ENCODE peak calls at places on chromosomes 11 and 22, in six cellular contexts. X is CD4-positive, alpha-beta T cell; Z is astrocyte of the spinal cord; T is lung; F is HL-60; I is GM12865. W is an unnamed sample.
A peak's percentile ranks its signal among the peaks of the same experiment; 100 is the strongest.

GRCh38 chr22:47563406-47564157 is 801.1 kb downstream of the TBC1D22A start:
- DNase-seq in X (no peak), Z (no peak), T (no peak), F (no peak), I (no peak), W (no peak)

GRCh38 chr11:2768471-2769408 is 68.9 kb upstream of the KCNQ1OT1 start:
- DNase-seq in X (no peak), Z (peak; percentile 72), T (peak; percentile 17), F (no peak), I (no peak), W (no peak)

GRCh38 chr11:117942255-117942654 is 13.1 kb upstream of the TMPRSS13 start:
- DNase-seq in X (no peak), Z (no peak), T (peak; percentile 3), F (no peak), I (no peak), W (no peak)

GRCh38 chr11:96000064-96000463 is 76.2 kb upstream of the MTMR2 start:
- DNase-seq in X (no peak), Z (no peak), T (no peak), F (no peak), I (no peak), W (no peak)

GRCh38 chr11:113626736-113627135 is 79.4 kb downstream of the TMPRSS5 start:
- DNase-seq in X (no peak), Z (no peak), T (no peak), F (no peak), I (no peak), W (no peak)

GRCh38 chr11:119193626-119194025 is 8.4 kb downstream of the NHERF4 start:
- DNase-seq in X (no peak), Z (no peak), T (no peak), F (no peak), I (no peak), W (no peak)

GRCh38 chr11:65713212-65713969 is 1.3 kb downstream of the KAT5 start:
- DNase-seq in X (no peak), Z (no peak), T (no peak), F (no peak), I (no peak), W (no peak)

GRCh38 chr11:128948583-128948982 is 5.9 kb upstream of the TP53AIP1 start:
- DNase-seq in X (no peak), Z (no peak), T (no peak), F (no peak), I (no peak), W (no peak)

GRCh38 chr22:42313204-42313603 is 42.8 kb upstream of the TCF20 start:
- DNase-seq in X (no peak), Z (no peak), T (no peak), F (no peak), I (no peak), W (no peak)

GRCh38 chr11:69541501-69542313 is 60.2 kb downstream of the LINC01488 start:
- DNase-seq in X (no peak), Z (no peak), T (peak; percentile 70), F (no peak), I (no peak), W (no peak)

GRCh38 chr11:13008625-13009475 is at the start of gene RASSF10:
- DNase-seq in X (no peak), Z (peak; percentile 37), T (peak; percentile 90), F (no peak), I (no peak), W (peak; percentile 80)

GRCh38 chr11:13009476-13009920 is 382 bp downstream of the RASSF10 start:
- DNase-seq in X (no peak), Z (peak; percentile 25), T (no peak), F (no peak), I (no peak), W (no peak)

GRCh38 chr11:13010737-13011342 is 1.7 kb downstream of the RASSF10 start:
- DNase-seq in X (no peak), Z (no peak), T (peak; percentile 34), F (no peak), I (no peak), W (peak; percentile 16)

GRCh38 chr11:13011366-13012036 is 2.4 kb downstream of the RASSF10 start:
- DNase-seq in X (no peak), Z (no peak), T (no peak), F (no peak), I (no peak), W (no peak)

DNA sequence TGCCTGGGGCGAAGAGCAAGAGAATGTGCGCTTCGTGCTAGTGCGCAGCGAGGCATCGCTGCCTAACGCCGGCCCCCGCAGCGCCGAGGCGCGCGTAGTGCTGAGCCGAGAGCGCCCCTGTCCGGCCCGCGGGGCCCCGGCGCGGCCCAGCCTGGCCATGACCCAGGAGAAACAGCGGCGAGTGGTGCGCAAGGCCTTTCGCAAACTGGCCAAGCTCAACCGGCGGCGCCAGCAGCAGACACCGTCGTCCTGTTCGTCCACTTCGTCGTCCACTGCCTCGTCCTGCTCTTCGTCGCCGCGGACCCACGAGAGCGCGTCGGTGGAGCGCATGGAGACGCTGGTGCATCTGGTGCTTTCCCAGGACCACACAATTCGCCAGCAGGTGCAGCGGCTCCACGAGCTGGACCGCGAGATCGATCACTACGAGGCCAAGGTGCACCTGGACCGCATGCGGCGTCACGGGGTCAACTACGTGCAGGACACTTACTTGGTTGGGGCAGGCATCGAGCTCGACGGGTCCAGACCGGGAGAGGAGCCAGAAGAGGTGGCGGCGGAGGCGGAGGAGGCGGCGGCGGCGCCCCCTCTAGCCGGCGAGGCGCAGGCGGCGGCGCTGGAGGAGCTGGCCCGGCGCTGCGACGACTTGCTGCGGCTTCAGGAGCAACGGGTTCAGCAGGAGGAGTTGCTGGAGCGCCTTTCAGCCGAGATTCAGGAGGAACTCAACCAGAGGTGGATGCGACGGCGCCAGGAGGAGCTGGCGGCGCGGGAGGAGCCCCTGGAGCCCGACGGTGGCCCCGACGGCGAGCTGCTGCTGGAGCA is 1.0 kb downstream of the RASSF10 start:
- DNase-seq in X (no peak), Z (no peak), T (peak; percentile 39), F (no peak), I (no peak), W (peak; percentile 37)
- TF ChIP-seq CTCF in X (no peak), Z (no peak), T (no peak), F (no peak), I (no peak), W (peak; percentile 18)

GRCh38 chr22:48846200-48846599 is 981.5 kb downstream of the BRD1 start:
- DNase-seq in X (no peak), Z (no peak), T (no peak), F (no peak), I (no peak), W (no peak)

GRCh38 chr22:48844096-48844675 is 983.5 kb downstream of the BRD1 start:
- DNase-seq in X (no peak), Z (no peak), T (no peak), F (no peak), I (no peak), W (no peak)

GRCh38 chr22:48842976-48843375 is 984.7 kb downstream of the BRD1 start:
- DNase-seq in X (no peak), Z (no peak), T (no peak), F (no peak), I (no peak), W (no peak)

GRCh38 chr22:48843640-48844039 is 984.0 kb downstream of the BRD1 start:
- DNase-seq in X (no peak), Z (no peak), T (no peak), F (no peak), I (no peak), W (no peak)

DNA sequence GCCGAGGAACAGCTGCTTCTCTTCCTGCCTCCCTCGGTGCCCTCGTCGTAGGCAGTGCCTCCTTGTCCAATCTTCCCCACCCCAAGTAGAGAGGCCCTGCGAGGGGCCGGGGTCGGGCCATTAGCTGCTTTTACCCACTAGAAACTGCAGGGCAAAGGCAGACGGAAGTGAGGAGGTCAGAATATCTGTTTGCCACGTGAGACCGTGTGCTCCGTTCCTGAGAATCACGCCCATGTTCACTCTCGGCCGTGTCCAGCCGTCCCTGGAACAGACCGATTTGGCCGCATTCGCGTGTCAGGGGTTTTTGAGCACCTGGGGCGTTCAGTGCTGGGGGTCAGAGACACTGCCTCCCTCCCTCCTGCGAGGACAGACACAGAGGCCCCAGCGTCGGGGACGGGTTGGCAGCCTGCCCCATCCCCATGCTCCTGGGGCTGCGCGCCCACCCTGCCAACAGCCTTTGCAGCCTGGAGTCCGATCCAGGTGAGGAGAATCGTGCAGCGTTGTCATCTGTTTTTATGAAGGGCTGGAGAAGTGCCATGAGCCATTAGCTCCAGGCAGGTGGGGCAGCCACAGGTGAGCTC is 982.2 kb downstream of the BRD1 start:
- DNase-seq in X (no peak), Z (no peak), T (no peak), F (no peak), I (no peak), W (no peak)
- TF ChIP-seq CTCF in X (no peak), Z (no peak), T (no peak), F (no peak), I (no peak), W (no peak)

DNA sequence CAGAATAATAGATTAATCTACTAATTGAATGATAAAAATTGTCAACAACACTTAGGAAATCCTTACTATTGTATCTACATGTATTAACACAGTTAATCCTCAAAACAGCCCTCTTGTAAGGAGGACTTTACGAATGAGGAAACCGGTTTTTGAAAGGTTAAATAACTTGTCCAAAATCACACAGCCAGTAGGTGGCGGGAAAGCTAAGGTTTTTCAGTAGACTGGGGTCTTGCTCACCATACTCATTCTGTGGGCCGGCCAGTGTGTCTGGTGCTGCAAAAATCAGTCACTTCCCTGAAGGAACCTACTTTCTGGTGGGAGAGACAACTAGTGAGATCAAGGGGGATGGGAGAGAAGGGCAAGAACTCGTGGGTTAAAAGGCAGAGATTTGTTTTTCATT is 3.8 kb downstream of the DCPS start:
- DNase-seq in X (no peak), Z (peak; percentile 52), T (no peak), F (peak; percentile 75), I (peak; percentile 61), W (peak; percentile 59)
- TF ChIP-seq CTCF in X (no peak), Z (peak; percentile 55), T (no peak), F (peak; percentile 21), I (peak; percentile 38), W (peak; percentile 65)

GRCh38 chr11:106415510-106415909 is 338.0 kb downstream of the AASDHPPT start:
- DNase-seq in X (no peak), Z (no peak), T (no peak), F (no peak), I (no peak), W (no peak)
- TF ChIP-seq CTCF in X (no peak), Z (no peak), T (no peak), F (no peak), I (no peak), W (no peak)

GRCh38 chr22:22348127-22348814 is 103.7 kb downstream of the VPREB1 start:
- DNase-seq in X (no peak), Z (no peak), T (no peak), F (no peak), I (peak; percentile 61), W (peak; percentile 31)
- TF ChIP-seq CTCF in X (no peak), Z (peak; percentile 28), T (no peak), F (no peak), I (peak; percentile 40), W (peak; percentile 26)

DNA sequence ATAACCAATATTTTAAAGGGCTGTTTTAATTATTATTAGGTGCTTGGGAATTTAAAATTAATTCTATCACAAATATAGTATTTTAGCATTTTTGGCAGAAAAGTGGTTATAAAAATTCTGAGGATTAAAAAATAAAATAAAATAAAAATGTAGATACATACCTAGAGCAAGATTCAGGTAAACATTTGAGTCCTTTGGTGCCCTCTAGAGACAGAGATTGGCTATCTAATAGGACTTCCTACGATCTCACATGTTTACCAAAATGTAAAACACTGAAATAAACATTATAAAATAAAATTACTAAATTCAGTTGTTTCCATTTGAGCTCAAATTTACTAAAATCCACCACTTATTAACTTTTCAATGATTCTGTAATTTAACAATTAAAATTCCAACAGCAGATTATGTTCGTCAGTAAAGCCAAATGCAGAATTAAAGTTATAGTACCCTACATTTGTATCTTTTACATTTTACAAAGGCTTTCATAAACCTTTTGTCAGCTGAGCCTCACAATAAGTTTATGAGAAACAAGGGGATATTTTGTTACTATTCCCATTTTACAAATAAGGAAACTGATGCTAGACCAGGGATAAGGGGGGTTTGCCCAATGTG is 27.7 kb downstream of the SLC36A4 start:
- DNase-seq in X (no peak), Z (peak; percentile 47), T (no peak), F (no peak), I (peak; percentile 35), W (no peak)
- TF ChIP-seq CTCF in X (peak; percentile 39), Z (peak; percentile 52), T (no peak), F (no peak), I (peak; percentile 29), W (peak; percentile 73)